ENCODE peak calls at places on chromosomes 12 and 14, in ten cellular contexts. One of them, this sample, is unnamed.

GRCh38 chr14:73719791-73720190 is 5.6 kb upstream of the PNMA1 start:
- DNase-seq in activated gamma-delta T cell: no peak
- DNase-seq in activated CD8-positive, alpha-beta memory T cell treated with anti-CD3 and anti-CD28 coated beads, Interleukin-2, amount 50 U/mL, for 48 hours: no peak
- DNase-seq in stomach: no peak
- DNase-seq in HEK293T: no peak
- DNase-seq in astrocyte: no peak
- DNase-seq in lung: no peak
- DNase-seq in heart left ventricle: no peak
- DNase-seq in uterus: no peak
- DNase-seq in GM13977: no peak
- DNase-seq in this sample: no peak

GRCh38 chr12:120455302-120455701 is 9.1 kb downstream of the GATC start:
- DNase-seq in activated gamma-delta T cell: no peak
- DNase-seq in activated CD8-positive, alpha-beta memory T cell treated with anti-CD3 and anti-CD28 coated beads, Interleukin-2, amount 50 U/mL, for 48 hours: no peak
- DNase-seq in stomach: no peak
- DNase-seq in HEK293T: no peak
- DNase-seq in astrocyte: no peak
- DNase-seq in lung: no peak
- DNase-seq in heart left ventricle: no peak
- DNase-seq in uterus: no peak
- DNase-seq in GM13977: no peak
- DNase-seq in this sample: no peak

GRCh38 chr12:62834406-62834805 is 100.5 kb downstream of the PPM1H start:
- DNase-seq in activated gamma-delta T cell: no peak
- DNase-seq in activated CD8-positive, alpha-beta memory T cell treated with anti-CD3 and anti-CD28 coated beads, Interleukin-2, amount 50 U/mL, for 48 hours: no peak
- DNase-seq in stomach: no peak
- DNase-seq in HEK293T: no peak
- DNase-seq in astrocyte: no peak
- DNase-seq in lung: no peak
- DNase-seq in heart left ventricle: peak
- DNase-seq in uterus: peak
- DNase-seq in GM13977: no peak
- DNase-seq in this sample: peak

GRCh38 chr14:99351166-99352007 is 79.4 kb upstream of the BCL11B start:
- DNase-seq in activated gamma-delta T cell: no peak
- DNase-seq in activated CD8-positive, alpha-beta memory T cell treated with anti-CD3 and anti-CD28 coated beads, Interleukin-2, amount 50 U/mL, for 48 hours: no peak
- DNase-seq in stomach: no peak
- DNase-seq in HEK293T: no peak
- DNase-seq in astrocyte: no peak
- DNase-seq in lung: no peak
- DNase-seq in heart left ventricle: no peak
- DNase-seq in uterus: no peak
- DNase-seq in GM13977: no peak
- DNase-seq in this sample: no peak

GRCh38 chr14:86858043-86858442 is 1134.9 kb downstream of the GALC start:
- DNase-seq in activated gamma-delta T cell: no peak
- DNase-seq in activated CD8-positive, alpha-beta memory T cell treated with anti-CD3 and anti-CD28 coated beads, Interleukin-2, amount 50 U/mL, for 48 hours: no peak
- DNase-seq in stomach: no peak
- DNase-seq in HEK293T: no peak
- DNase-seq in astrocyte: peak
- DNase-seq in lung: no peak
- DNase-seq in heart left ventricle: no peak
- DNase-seq in uterus: no peak
- DNase-seq in GM13977: no peak
- DNase-seq in this sample: no peak

GRCh38 chr12:12167847-12168246 is 97.1 kb downstream of the BCL2L14 start:
- DNase-seq in activated gamma-delta T cell: no peak
- DNase-seq in activated CD8-positive, alpha-beta memory T cell treated with anti-CD3 and anti-CD28 coated beads, Interleukin-2, amount 50 U/mL, for 48 hours: no peak
- DNase-seq in stomach: no peak
- DNase-seq in HEK293T: no peak
- DNase-seq in astrocyte: no peak
- DNase-seq in lung: no peak
- DNase-seq in heart left ventricle: no peak
- DNase-seq in uterus: no peak
- DNase-seq in GM13977: no peak
- DNase-seq in this sample: no peak

GRCh38 chr14:59347511-59347900 is 117.7 kb downstream of the GPR135 start:
- DNase-seq in activated gamma-delta T cell: no peak
- DNase-seq in activated CD8-positive, alpha-beta memory T cell treated with anti-CD3 and anti-CD28 coated beads, Interleukin-2, amount 50 U/mL, for 48 hours: no peak
- DNase-seq in stomach: no peak
- DNase-seq in HEK293T: no peak
- DNase-seq in astrocyte: no peak
- DNase-seq in lung: no peak
- DNase-seq in heart left ventricle: no peak
- DNase-seq in uterus: no peak
- DNase-seq in GM13977: no peak
- DNase-seq in this sample: no peak

GRCh38 chr14:42222924-42223471 is 616.3 kb downstream of the LRFN5 start:
- DNase-seq in activated gamma-delta T cell: no peak
- DNase-seq in activated CD8-positive, alpha-beta memory T cell treated with anti-CD3 and anti-CD28 coated beads, Interleukin-2, amount 50 U/mL, for 48 hours: no peak
- DNase-seq in stomach: no peak
- DNase-seq in HEK293T: no peak
- DNase-seq in astrocyte: peak
- DNase-seq in lung: no peak
- DNase-seq in heart left ventricle: no peak
- DNase-seq in uterus: no peak
- DNase-seq in GM13977: peak
- DNase-seq in this sample: no peak

GRCh38 chr12:78002878-78003277 is 172.2 kb downstream of the NAV3 start:
- DNase-seq in activated gamma-delta T cell: no peak
- DNase-seq in activated CD8-positive, alpha-beta memory T cell treated with anti-CD3 and anti-CD28 coated beads, Interleukin-2, amount 50 U/mL, for 48 hours: no peak
- DNase-seq in stomach: no peak
- DNase-seq in HEK293T: no peak
- DNase-seq in astrocyte: no peak
- DNase-seq in lung: no peak
- DNase-seq in heart left ventricle: no peak
- DNase-seq in uterus: no peak
- DNase-seq in GM13977: no peak
- DNase-seq in this sample: no peak

GRCh38 chr12:83473408-83474095 is 786.8 kb downstream of the TMTC2 start:
- DNase-seq in activated gamma-delta T cell: no peak
- DNase-seq in activated CD8-positive, alpha-beta memory T cell treated with anti-CD3 and anti-CD28 coated beads, Interleukin-2, amount 50 U/mL, for 48 hours: no peak
- DNase-seq in stomach: no peak
- DNase-seq in HEK293T: no peak
- DNase-seq in astrocyte: no peak
- DNase-seq in lung: no peak
- DNase-seq in heart left ventricle: no peak
- DNase-seq in uterus: no peak
- DNase-seq in GM13977: no peak
- DNase-seq in this sample: no peak

GRCh38 chr14:33014710-33015109 is 76.0 kb downstream of the NPAS3 start:
- DNase-seq in activated gamma-delta T cell: no peak
- DNase-seq in activated CD8-positive, alpha-beta memory T cell treated with anti-CD3 and anti-CD28 coated beads, Interleukin-2, amount 50 U/mL, for 48 hours: no peak
- DNase-seq in stomach: no peak
- DNase-seq in HEK293T: no peak
- DNase-seq in astrocyte: no peak
- DNase-seq in lung: no peak
- DNase-seq in heart left ventricle: no peak
- DNase-seq in uterus: no peak
- DNase-seq in GM13977: no peak
- DNase-seq in this sample: no peak

GRCh38 chr12:1593232-1594044 is 943 bp downstream of the FBXL14 start:
- DNase-seq in activated gamma-delta T cell: peak
- DNase-seq in activated CD8-positive, alpha-beta memory T cell treated with anti-CD3 and anti-CD28 coated beads, Interleukin-2, amount 50 U/mL, for 48 hours: peak
- DNase-seq in stomach: peak
- DNase-seq in HEK293T: peak
- DNase-seq in astrocyte: no peak
- DNase-seq in lung: peak
- DNase-seq in heart left ventricle: peak
- DNase-seq in uterus: peak
- DNase-seq in GM13977: peak
- DNase-seq in this sample: peak

GRCh38 chr12:1934831-1935230 is 16.4 kb upstream of the CACNA2D4 start:
- DNase-seq in activated gamma-delta T cell: no peak
- DNase-seq in activated CD8-positive, alpha-beta memory T cell treated with anti-CD3 and anti-CD28 coated beads, Interleukin-2, amount 50 U/mL, for 48 hours: peak
- DNase-seq in stomach: no peak
- DNase-seq in HEK293T: no peak
- DNase-seq in astrocyte: no peak
- DNase-seq in lung: no peak
- DNase-seq in heart left ventricle: no peak
- DNase-seq in uterus: no peak
- DNase-seq in GM13977: no peak
- DNase-seq in this sample: no peak

This sample was measured in left cardiac atrium.